ENCODE peak calls at places on chromosomes 13 and 19, in nine cellular contexts. E, Y, Q, P, K, N, W, A and J are unnamed samples. For H3K4me1, the result is how much of the 10 kb centered on the place peaks cover.

GRCh38 chr13:96089749-96090239 is at the start of gene HS6ST3:
- DNase-seq in E (no peak), Y (no peak), Q (peak), P (no peak), K (no peak), N (no peak), W (no peak), A (peak), J (peak)

GRCh38 chr13:109734002-109734785 is 52.2 kb downstream of the IRS2 start:
- DNase-seq in E (no peak), Y (no peak), Q (no peak), P (no peak), K (no peak), N (no peak), W (no peak), A (no peak), J (no peak)

GRCh38 chr13:102800145-102801041 is 1.5 kb downstream of the BIVM start:
- DNase-seq in E (peak), Y (peak), Q (peak), P (peak), K (peak), N (peak), W (peak), A (peak), J (peak)

GRCh38 chr19:42078058-42078457 is 2.1 kb downstream of the ZNF574 start:
- DNase-seq in E (no peak), Y (no peak), Q (no peak), P (no peak), K (no peak), N (no peak), W (no peak), A (no peak), J (no peak)

GRCh38 chr19:49064768-49065611 is at the start of gene NTF4:
- DNase-seq in E (peak), Y (no peak), Q (no peak), P (no peak), K (no peak), N (no peak), W (peak), A (no peak), J (no peak)

GRCh38 chr13:87867426-87867825 is 196.3 kb downstream of the SLITRK5 start:
- DNase-seq in E (no peak), Y (no peak), Q (no peak), P (no peak), K (no peak), N (no peak), W (no peak), A (no peak), J (no peak)

GRCh38 chr19:30528919-30529318 is 156.7 kb downstream of the ZNF536 start:
- DNase-seq in E (no peak), Y (no peak), Q (no peak), P (no peak), K (no peak), N (no peak), W (no peak), A (no peak), J (no peak)

GRCh38 chr13:60379837-60380236 is 17.2 kb upstream of the TDRD3 start:
- DNase-seq in E (no peak), Y (no peak), Q (no peak), P (no peak), K (no peak), N (no peak), W (no peak), A (no peak), J (no peak)

GRCh38 chr19:17424743-17425365 is 5.0 kb downstream of the MVB12A start:
- DNase-seq in E (peak), Y (no peak), Q (no peak), P (no peak), K (no peak), N (no peak), W (no peak), A (no peak), J (no peak)

GRCh38 chr13:46773556-46773955 is 23.4 kb downstream of the ESD start:
- DNase-seq in E (no peak), Y (no peak), Q (no peak), P (no peak), K (no peak), N (no peak), W (no peak), A (no peak), J (no peak)

GRCh38 chr19:43315851-43316250 is 37.6 kb upstream of the CD177 start:
- DNase-seq in E (no peak), Y (no peak), Q (no peak), P (no peak), K (no peak), N (no peak), W (no peak), A (no peak), J (no peak)

GRCh38 chr19:38247126-38247525 is 9.0 kb downstream of the PPP1R14A start:
- DNase-seq in E (no peak), Y (no peak), Q (no peak), P (no peak), K (no peak), N (no peak), W (no peak), A (no peak), J (no peak)

GRCh38 chr19:6801397-6802086 is 29.0 kb downstream of the VAV1 start:
- DNase-seq in E (peak), Y (peak), Q (peak), P (peak), K (peak), N (peak), W (peak), A (peak), J (peak)

GRCh38 chr13:26449063-26449848 is 108.2 kb upstream of the WASF3 start:
- DNase-seq in E (no peak), Y (no peak), Q (no peak), P (no peak), K (no peak), N (no peak), W (no peak), A (no peak), J (no peak)

GRCh38 chr19:57465680-57466381 is 8.9 kb upstream of the VN1R1 start:
- DNase-seq in E (no peak), Y (no peak), Q (no peak), P (no peak), K (no peak), N (no peak), W (no peak), A (no peak), J (no peak)

GRCh38 chr19:2227415-2228156 is 8.5 kb downstream of the PLEKHJ1 start:
- DNase-seq in E (no peak), Y (no peak), Q (no peak), P (no peak), K (no peak), N (no peak), W (no peak), A (no peak), J (no peak)

GRCh38 chr19:42143341-42144234 is 11.3 kb upstream of the POU2F2 start:
- DNase-seq in E (no peak), Y (no peak), Q (no peak), P (no peak), K (no peak), N (no peak), W (no peak), A (no peak), J (no peak)

GRCh38 chr13:105914637-105915036 is 620.8 kb downstream of the EFNB2 start:
- DNase-seq in E (no peak), Y (no peak), Q (no peak), P (no peak), K (no peak), N (no peak), W (no peak), A (no peak), J (no peak)

GRCh38 chr19:57888494-57889231 is at the start of gene ZNF814:
- DNase-seq in E (peak), Y (peak), Q (peak), P (peak), K (peak), N (peak), W (peak), A (peak), J (peak)

GRCh38 chr13:97125051-97125809 is 96.9 kb upstream of the MBNL2 start:
- DNase-seq in E (peak), Y (no peak), Q (peak), P (no peak), K (peak), N (peak), W (no peak), A (no peak), J (peak)

GRCh38 chr19:9934132-9934950 is 2.0 kb downstream of the OLFM2 start:
- DNase-seq in E (peak), Y (peak), Q (peak), P (no peak), K (peak), N (peak), W (peak), A (peak), J (peak)

GRCh38 chr13:50911937-50912624 is 2.5 kb downstream of the RNASEH2B start:
- DNase-seq in E (peak), Y (peak), Q (peak), P (peak), K (peak), N (peak), W (peak), A (peak), J (peak)

GRCh38 chr13:110346661-110347067 is 39.6 kb downstream of the COL4A2 start:
- DNase-seq in E (peak), Y (no peak), Q (peak), P (no peak), K (no peak), N (no peak), W (no peak), A (no peak), J (peak)

GRCh38 chr19:12769689-12770088 is 5.7 kb downstream of the HOOK2 start:
- DNase-seq in E (peak), Y (peak), Q (no peak), P (no peak), K (no peak), N (peak), W (peak), A (no peak), J (no peak)

GRCh38 chr13:47306991-47307390 is 410.1 kb upstream of the HTR2A start:
- DNase-seq in E (no peak), Y (no peak), Q (no peak), P (no peak), K (no peak), N (no peak), W (no peak), A (no peak), J (no peak)

GRCh38 chr19:19746286-19747213 is 13.6 kb upstream of the ZNF14 start:
- DNase-seq in E (no peak), Y (no peak), Q (no peak), P (no peak), K (no peak), N (peak), W (no peak), A (no peak), J (no peak)

DNA sequence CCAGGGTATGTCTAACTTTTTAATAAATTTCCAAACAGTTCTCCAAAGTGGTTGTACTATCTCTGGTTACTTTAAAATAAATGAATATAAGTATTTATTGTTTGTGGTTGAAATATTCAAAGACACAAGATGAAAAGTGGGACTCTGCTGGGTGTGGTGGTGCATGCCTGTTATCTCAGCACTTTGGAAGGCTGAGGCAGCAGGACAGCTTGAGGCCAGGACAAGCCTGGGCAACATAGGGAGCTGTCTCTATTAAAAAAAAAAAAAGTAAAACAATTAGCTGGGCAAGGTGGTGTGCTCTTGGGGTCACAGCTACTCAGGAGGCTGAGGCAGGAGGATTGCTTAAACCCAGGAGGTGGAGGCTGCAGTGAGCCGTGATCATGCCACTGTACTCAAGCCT is 10.4 kb downstream of the PNMA8A start:
- DNase-seq in E (no peak), Y (no peak), Q (no peak), P (no peak), K (no peak), N (no peak), W (no peak), A (no peak), J (no peak)
- H3K4me1 ChIP-seq in E (under half), Y (under half), Q (under half), P (under half), K (under half), N (under half), W (under half), A (under half), J (under half)

GRCh38 chr13:52652980-52653303 is 306 bp downstream of the SUGT1 start:
- DNase-seq in E (no peak), Y (no peak), Q (no peak), P (no peak), K (no peak), N (no peak), W (no peak), A (no peak), J (no peak)
- TF ChIP-seq CTCF in E (peak), Y (peak), Q (no peak), P (no peak), K (no peak), N (no peak), W (no peak), A (no peak), J (no peak)

DNA sequence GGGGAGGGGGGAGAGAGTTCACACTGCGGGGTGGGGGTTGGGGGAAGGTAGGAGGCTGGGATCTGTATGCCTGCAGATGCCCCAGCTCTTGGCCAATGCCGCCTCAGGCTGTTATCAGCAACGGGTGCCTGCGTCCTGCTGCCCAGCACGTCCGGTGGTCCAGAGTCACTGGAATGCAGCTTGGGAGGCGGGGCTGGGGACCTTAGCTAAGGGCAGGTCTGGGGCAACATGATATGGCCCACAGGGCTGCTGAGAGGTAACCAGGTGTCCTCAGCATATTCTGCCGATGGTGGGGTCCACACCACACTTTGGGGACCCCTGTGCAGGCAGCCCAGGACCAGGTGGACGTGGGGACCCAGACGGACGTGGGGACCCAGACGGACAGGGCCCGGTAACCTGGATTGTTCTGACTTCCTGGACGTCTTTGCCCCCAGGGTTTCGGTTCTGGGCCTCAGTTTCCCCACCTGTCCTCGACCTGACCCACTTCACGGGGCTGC is 668 bp upstream of the ARHGAP45 start:
- DNase-seq in E (peak), Y (no peak), Q (no peak), P (no peak), K (no peak), N (no peak), W (peak), A (no peak), J (no peak)
- H3K4me1 ChIP-seq in E (under half), Y (half or more), Q (under half), P (under half), K (half or more), N (under half), W (half or more), A (under half), J (under half)

DNA sequence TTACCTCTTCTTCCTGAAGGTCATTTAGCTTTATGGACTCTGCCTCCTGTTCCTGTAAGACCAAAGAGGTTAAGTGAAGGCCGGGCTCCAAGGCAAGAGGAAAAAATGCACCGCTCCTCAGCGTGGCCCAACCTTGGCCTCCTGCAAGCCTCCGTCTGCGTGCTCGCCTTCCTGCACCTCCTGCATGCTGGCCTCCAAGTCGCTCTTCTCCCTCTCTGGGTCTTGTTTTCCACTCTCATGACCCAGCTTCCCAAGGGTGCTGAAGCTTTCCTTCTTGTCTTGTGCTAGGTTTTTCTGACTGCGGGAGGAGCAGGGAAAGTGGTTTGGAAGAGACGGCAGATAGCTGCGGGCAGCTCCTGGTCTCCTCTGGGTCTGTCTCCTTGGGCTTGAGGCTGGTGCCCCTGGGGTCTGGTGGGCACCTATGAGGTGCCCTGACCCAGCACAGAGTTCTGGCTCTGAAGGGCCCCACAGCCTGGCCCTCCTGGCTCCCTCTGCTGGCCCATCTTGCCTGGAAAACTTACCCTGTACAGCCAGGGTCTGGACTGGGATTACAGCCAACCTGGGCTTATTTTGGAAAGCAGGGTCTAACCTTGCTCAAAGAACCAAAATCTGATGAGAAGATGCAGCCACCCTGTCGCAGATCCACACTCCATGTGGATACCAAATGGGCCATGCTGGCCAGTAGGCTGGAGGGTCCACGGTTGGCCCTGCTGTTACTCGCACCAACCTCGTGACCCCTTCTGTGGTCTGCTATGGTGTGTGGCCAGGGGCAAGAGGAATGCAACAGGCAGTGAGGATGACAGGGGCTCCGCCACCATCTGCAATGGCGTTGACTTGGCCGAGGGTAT is 5.2 kb downstream of the C13orf46 start:
- DNase-seq in E (no peak), Y (no peak), Q (no peak), P (no peak), K (no peak), N (no peak), W (peak), A (no peak), J (no peak)
- TF ChIP-seq CTCF in E (no peak), Y (no peak), Q (no peak), P (no peak), K (no peak), N (no peak), W (no peak), A (no peak), J (no peak)

GRCh38 chr19:47719047-47719885 is 6.0 kb downstream of the EHD2 start:
- DNase-seq in E (peak), Y (no peak), Q (peak), P (peak), K (peak), N (peak), W (peak), A (peak), J (peak)
- H3K4me1 ChIP-seq in E (under half), Y (under half), Q (under half), P (under half), K (half or more), N (under half), W (half or more), A (half or more), J (half or more)